ENCODE peak calls at places on chromosomes 12 and 14, in ten cellular contexts. F is stomach, D is heart right ventricle, Z is dorsolateral prefrontal cortex, Q is HCT116, O is cardiac muscle cell, K is psoas muscle, E is lower lobe of right lung, J is Caco-2, M is PC-3. A is an unnamed sample.

GRCh38 chr14:60655114-60655897 is 6.0 kb upstream of the SIX1 start:
- DNase-seq in F (no peak), D (no peak), Z (no peak), Q (no peak), O (no peak), K (no peak), E (no peak), J (no peak), M (no peak), A (no peak)

GRCh38 chr14:95361373-95362179 is 41.9 kb upstream of the CLMN start:
- DNase-seq in F (peak), D (peak), Z (no peak), Q (peak), O (no peak), K (peak), E (peak), J (no peak), M (peak), A (peak)

GRCh38 chr12:11981174-11981733 is 89.5 kb upstream of the BCL2L14 start:
- DNase-seq in F (no peak), D (no peak), Z (no peak), Q (no peak), O (no peak), K (no peak), E (no peak), J (no peak), M (peak), A (no peak)

GRCh38 chr12:67354322-67354721 is 85.2 kb downstream of the CAND1 start:
- DNase-seq in F (no peak), D (no peak), Z (no peak), Q (no peak), O (no peak), K (no peak), E (no peak), J (no peak), M (no peak), A (no peak)

GRCh38 chr12:77925536-77926108 is 94.9 kb downstream of the NAV3 start:
- DNase-seq in F (peak), D (peak), Z (peak), Q (peak), O (peak), K (peak), E (peak), J (peak), M (peak), A (peak)

GRCh38 chr12:46675736-46676135 is 150.1 kb downstream of the SLC38A4 start:
- DNase-seq in F (no peak), D (no peak), Z (no peak), Q (no peak), O (peak), K (no peak), E (peak), J (no peak), M (peak), A (no peak)

GRCh38 chr14:102229071-102229738 is 75.8 kb downstream of the MOK start:
- DNase-seq in F (no peak), D (no peak), Z (no peak), Q (no peak), O (no peak), K (no peak), E (no peak), J (no peak), M (no peak), A (no peak)

GRCh38 chr14:69314327-69314726 is 54.4 kb downstream of the GALNT16 start:
- DNase-seq in F (no peak), D (no peak), Z (no peak), Q (no peak), O (no peak), K (no peak), E (no peak), J (peak), M (no peak), A (no peak)

GRCh38 chr12:42762395-42762925 is 172.9 kb upstream of the PRICKLE1 start:
- DNase-seq in F (no peak), D (no peak), Z (no peak), Q (no peak), O (no peak), K (no peak), E (no peak), J (no peak), M (no peak), A (no peak)

GRCh38 chr14:96631030-96631429 is 128.8 kb downstream of the PAPOLA start:
- DNase-seq in F (peak), D (no peak), Z (no peak), Q (no peak), O (no peak), K (no peak), E (no peak), J (no peak), M (no peak), A (no peak)

GRCh38 chr14:64209428-64210165 is 84.6 kb downstream of the ESR2 start:
- DNase-seq in F (no peak), D (peak), Z (no peak), Q (no peak), O (no peak), K (peak), E (peak), J (no peak), M (no peak), A (no peak)

GRCh38 chr12:47786662-47786974 is 13.6 kb downstream of the SLC48A1 start:
- DNase-seq in F (no peak), D (no peak), Z (no peak), Q (no peak), O (no peak), K (no peak), E (no peak), J (no peak), M (no peak), A (no peak)

GRCh38 chr12:76313289-76313688 is 34.9 kb downstream of the BBS10 start:
- DNase-seq in F (no peak), D (no peak), Z (no peak), Q (no peak), O (no peak), K (no peak), E (no peak), J (no peak), M (no peak), A (no peak)

GRCh38 chr12:92927436-92928116 is 1.5 kb downstream of the EEA1 start:
- DNase-seq in F (no peak), D (no peak), Z (no peak), Q (no peak), O (no peak), K (no peak), E (no peak), J (no peak), M (peak), A (no peak)

GRCh38 chr12:92927055-92927435 is 2.0 kb downstream of the EEA1 start:
- DNase-seq in F (no peak), D (peak), Z (no peak), Q (no peak), O (peak), K (no peak), E (no peak), J (no peak), M (peak), A (no peak)

GRCh38 chr12:92926549-92926948 is 2.5 kb downstream of the EEA1 start:
- DNase-seq in F (no peak), D (no peak), Z (no peak), Q (no peak), O (no peak), K (no peak), E (no peak), J (no peak), M (no peak), A (no peak)

GRCh38 chr12:92921877-92922276 is 7.2 kb downstream of the EEA1 start:
- DNase-seq in F (no peak), D (no peak), Z (no peak), Q (no peak), O (no peak), K (no peak), E (no peak), J (no peak), M (no peak), A (no peak)
- H3K4me3 ChIP-seq in F (no peak), D (no peak), Z (no peak), Q (no peak), O (no peak), K (no peak), E (no peak), J (no peak), M (no peak), A (no peak)

DNA sequence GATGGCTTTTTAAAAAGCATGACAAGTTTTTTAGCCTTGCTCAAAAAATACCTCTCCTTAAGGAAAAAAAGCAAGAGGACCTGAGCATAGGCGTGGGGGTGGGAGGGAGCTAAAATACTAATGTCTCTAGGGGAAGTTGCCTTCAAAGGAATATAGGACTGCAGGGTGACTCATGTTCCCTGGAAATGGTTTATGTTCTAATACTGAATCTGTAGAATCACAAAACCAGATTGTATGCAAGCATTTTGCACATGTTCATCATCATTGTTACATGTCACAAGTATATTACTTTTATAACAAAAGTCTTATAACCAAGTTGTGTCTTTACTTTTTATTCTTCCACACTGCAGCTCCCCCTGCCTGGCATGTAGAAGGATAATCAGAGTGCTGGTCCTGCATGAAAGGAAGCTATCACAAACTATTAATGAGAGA is 36.6 kb downstream of the GPR135 start:
- DNase-seq in F (no peak), D (no peak), Z (no peak), Q (no peak), O (no peak), K (no peak), E (no peak), J (no peak), M (peak), A (no peak)
- TF ChIP-seq CTCF in F (no peak), D (no peak), Z (no peak), Q (no peak), O (peak), K (peak), E (no peak), J (peak), M (peak), A (peak)

DNA sequence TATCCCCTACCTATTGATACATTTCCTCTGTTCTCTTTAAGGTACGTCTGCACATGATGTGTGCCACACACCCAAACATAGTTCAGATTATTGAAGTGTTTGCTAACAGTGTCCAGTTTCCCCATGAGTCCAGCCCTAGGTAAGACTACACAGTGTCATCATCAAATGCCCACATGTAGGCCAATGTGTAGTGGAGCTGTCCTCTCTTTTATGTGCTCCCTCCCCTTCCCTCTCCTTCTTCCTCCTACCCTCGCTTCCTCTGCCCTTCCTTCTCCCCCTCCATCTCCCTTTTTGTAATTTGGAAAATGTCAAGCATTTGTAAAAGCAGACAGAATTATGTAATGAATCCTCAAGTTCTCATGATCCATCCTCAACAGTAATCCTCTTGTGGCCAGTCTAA is 25.5 kb downstream of the MAPKAPK5 start:
- DNase-seq in F (no peak), D (no peak), Z (no peak), Q (no peak), O (no peak), K (no peak), E (no peak), J (no peak), M (no peak), A (no peak)
- H3K4me3 ChIP-seq in F (no peak), D (no peak), Z (no peak), Q (no peak), O (no peak), K (no peak), E (no peak), J (no peak), M (no peak), A (no peak)

DNA sequence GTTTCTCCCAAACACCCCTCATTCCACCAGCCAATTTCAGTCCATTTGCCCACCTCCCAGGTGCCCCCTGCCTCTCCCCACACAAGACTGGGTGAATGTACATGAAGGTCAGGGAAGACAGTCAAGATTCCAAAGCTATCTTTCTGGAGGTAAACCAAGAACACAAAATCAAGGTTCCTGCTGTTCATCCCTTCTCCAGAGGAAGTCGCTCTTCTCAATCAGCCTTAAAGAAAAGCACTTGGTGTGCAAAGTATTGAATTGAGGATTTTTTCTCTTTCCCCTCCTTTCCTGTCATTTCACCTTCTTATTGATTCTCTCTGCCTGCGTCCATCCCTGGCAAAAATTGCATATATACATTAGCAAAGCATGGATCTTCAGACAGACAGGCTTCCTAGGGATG is 4.5 kb downstream of the GRIN2B start:
- DNase-seq in F (no peak), D (no peak), Z (no peak), Q (no peak), O (no peak), K (no peak), E (no peak), J (no peak), M (no peak), A (no peak)
- TF ChIP-seq CTCF in F (no peak), D (no peak), Z (peak), Q (peak), O (no peak), K (no peak), E (no peak), J (no peak), M (no peak), A (no peak)

GRCh38 chr12:65192963-65193516 is 23.7 kb downstream of the LEMD3 start:
- DNase-seq in F (no peak), D (no peak), Z (no peak), Q (no peak), O (no peak), K (no peak), E (no peak), J (no peak), M (no peak), A (no peak)
- H3K4me3 ChIP-seq in F (no peak), D (no peak), Z (no peak), Q (no peak), O (no peak), K (no peak), E (no peak), J (no peak), M (no peak), A (no peak)

GRCh38 chr14:26206640-26207039 is 391.2 kb downstream of the NOVA1 start:
- DNase-seq in F (no peak), D (no peak), Z (no peak), Q (no peak), O (no peak), K (no peak), E (no peak), J (no peak), M (peak), A (no peak)
- TF ChIP-seq CTCF in F (no peak), D (no peak), Z (no peak), Q (no peak), O (no peak), K (no peak), E (no peak), J (no peak), M (peak), A (peak)

GRCh38 chr12:6925239-6925542 is 2.6 kb upstream of the ATN1 start:
- DNase-seq in F (no peak), D (no peak), Z (no peak), Q (no peak), O (no peak), K (no peak), E (peak), J (no peak), M (no peak), A (no peak)

GRCh38 chr12:6923851-6924250 is 3.9 kb upstream of the ATN1 start:
- DNase-seq in F (no peak), D (no peak), Z (no peak), Q (no peak), O (no peak), K (no peak), E (peak), J (no peak), M (no peak), A (no peak)

GRCh38 chr12:6921996-6922935 is 5.5 kb upstream of the ATN1 start:
- DNase-seq in F (no peak), D (no peak), Z (no peak), Q (no peak), O (no peak), K (no peak), E (peak), J (peak), M (no peak), A (no peak)

GRCh38 chr12:6921539-6921938 is 6.2 kb upstream of the ATN1 start:
- DNase-seq in F (no peak), D (no peak), Z (no peak), Q (no peak), O (no peak), K (no peak), E (peak), J (no peak), M (no peak), A (no peak)

DNA sequence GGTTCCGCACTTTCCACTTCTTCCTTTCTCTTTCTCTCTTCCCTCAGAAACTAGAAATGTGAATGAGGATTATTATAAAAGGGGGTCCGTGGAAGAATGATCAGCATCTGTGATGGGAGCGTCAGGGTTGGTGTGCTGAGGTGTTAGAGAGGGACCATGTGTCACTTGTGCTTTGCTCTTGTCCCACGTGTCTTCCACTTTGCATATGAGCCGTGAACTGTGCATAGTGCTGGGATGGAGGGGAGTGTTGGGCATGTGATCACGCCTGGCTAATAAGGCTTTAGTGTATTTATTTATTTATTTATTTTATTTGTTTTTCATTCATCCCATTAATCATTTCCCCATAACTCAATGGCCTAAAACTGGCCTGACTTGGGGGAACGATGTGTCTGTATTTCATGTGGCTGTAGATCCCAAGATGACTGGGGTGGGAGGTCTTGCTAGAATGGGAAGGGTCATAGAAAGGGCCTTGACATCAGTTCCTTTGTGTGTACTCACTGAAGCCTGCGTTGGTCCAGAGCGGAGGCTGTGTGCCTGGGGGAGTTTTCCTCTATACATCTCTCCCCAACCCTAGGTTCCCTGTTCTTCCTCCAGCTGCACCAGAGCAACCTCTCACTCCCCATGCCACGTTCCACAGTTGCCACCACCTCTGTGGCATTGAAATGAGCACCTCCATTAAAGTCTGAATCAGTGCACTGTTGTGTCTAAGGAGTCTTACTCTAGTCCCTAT is 4.6 kb upstream of the ATN1 start:
- DNase-seq in F (no peak), D (no peak), Z (no peak), Q (no peak), O (no peak), K (no peak), E (peak), J (no peak), M (no peak), A (no peak)
- H3K4me3 ChIP-seq in F (no peak), D (no peak), Z (no peak), Q (no peak), O (no peak), K (no peak), E (no peak), J (no peak), M (no peak), A (no peak)

DNA sequence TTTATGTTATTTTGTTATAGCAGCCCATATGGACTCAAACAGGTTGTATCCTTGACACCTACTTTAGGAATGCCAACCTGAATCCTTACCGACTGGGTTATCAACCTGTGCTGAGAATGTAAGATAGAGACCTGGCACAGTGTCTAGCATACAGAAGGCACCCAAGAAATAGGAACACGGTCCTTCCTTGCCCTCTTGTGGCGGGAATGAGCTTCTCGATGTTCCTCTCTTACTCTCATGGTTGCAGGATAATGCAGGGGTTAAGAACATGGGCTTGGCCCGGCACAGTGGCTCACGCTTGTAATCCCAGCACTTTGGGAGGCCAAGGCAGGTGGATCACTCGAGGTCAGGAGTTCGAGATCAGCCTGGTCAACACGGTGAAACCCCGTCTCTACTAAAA is 6.5 kb downstream of the C12orf43 start:
- DNase-seq in F (peak), D (no peak), Z (no peak), Q (peak), O (peak), K (no peak), E (no peak), J (peak), M (peak), A (no peak)
- TF ChIP-seq CTCF in F (peak), D (no peak), Z (peak), Q (peak), O (peak), K (no peak), E (no peak), J (peak), M (peak), A (peak)

GRCh38 chr12:49661191-49661590 is 37.8 kb downstream of the PRPF40B start:
- DNase-seq in F (no peak), D (no peak), Z (no peak), Q (no peak), O (no peak), K (no peak), E (no peak), J (no peak), M (no peak), A (no peak)

GRCh38 chr12:49664591-49665146 is 41.3 kb downstream of the PRPF40B start:
- DNase-seq in F (no peak), D (peak), Z (no peak), Q (no peak), O (no peak), K (no peak), E (no peak), J (no peak), M (peak), A (no peak)

GRCh38 chr12:49665384-49665783 is 41.8 kb downstream of the FMNL3 start:
- DNase-seq in F (no peak), D (no peak), Z (no peak), Q (no peak), O (no peak), K (no peak), E (no peak), J (no peak), M (no peak), A (no peak)

GRCh38 chr12:49664167-49664566 is 40.8 kb downstream of the PRPF40B start:
- DNase-seq in F (no peak), D (no peak), Z (no peak), Q (no peak), O (no peak), K (no peak), E (no peak), J (no peak), M (no peak), A (no peak)

GRCh38 chr12:49662998-49663843 is 39.9 kb downstream of the PRPF40B start:
- DNase-seq in F (no peak), D (peak), Z (no peak), Q (no peak), O (peak), K (peak), E (peak), J (no peak), M (peak), A (no peak)
- H3K4me3 ChIP-seq in F (no peak), D (no peak), Z (no peak), Q (no peak), O (no peak), K (peak), E (no peak), J (no peak), M (no peak), A (no peak)

GRCh38 chr12:115636546-115636945 is 640.9 kb downstream of the MED13L start:
- DNase-seq in F (no peak), D (no peak), Z (no peak), Q (no peak), O (no peak), K (no peak), E (no peak), J (no peak), M (no peak), A (no peak)

GRCh38 chr12:115630133-115630532 is 647.4 kb downstream of the MED13L start:
- DNase-seq in F (no peak), D (no peak), Z (no peak), Q (no peak), O (no peak), K (no peak), E (no peak), J (no peak), M (no peak), A (no peak)

GRCh38 chr12:115632323-115632722 is 645.2 kb downstream of the MED13L start:
- DNase-seq in F (no peak), D (no peak), Z (no peak), Q (no peak), O (no peak), K (no peak), E (no peak), J (no peak), M (peak), A (no peak)
- TF ChIP-seq CTCF in F (no peak), D (no peak), Z (no peak), Q (peak), O (peak), K (peak), E (no peak), J (peak), M (peak), A (peak)

A was measured in LNCaP clone FGC.